ENCODE peak calls at places on chromosomes 11 and 22, in nine cellular contexts. R, B, M, K, F, L, Q, P and E are unnamed samples.

GRCh38 chr11:48081151-48082010 is 101.0 kb downstream of the PTPRJ start:
- DNase-seq in F (no peak), P (peak; percentile 38), R (peak; percentile 76), K (peak; percentile 81), B (peak; percentile 89), Q (no peak), M (no peak), L (no peak), E (no peak)

GRCh38 chr11:104060820-104061219 is 24.4 kb downstream of the DDI1 start:
- DNase-seq in K (peak; percentile 32), L (no peak), B (no peak), Q (no peak), M (no peak), R (no peak), F (no peak), P (no peak), E (no peak)

GRCh38 chr11:115439385-115439784 is 64.8 kb downstream of the CADM1 start:
- DNase-seq in R (peak; percentile 2), P (peak; percentile 44), M (no peak), B (no peak), K (no peak), Q (no peak), F (no peak), L (no peak), E (no peak)

GRCh38 chr11:114921697-114922096 is 243.4 kb downstream of the NXPE2 start:
- DNase-seq in F (no peak), P (no peak), Q (no peak), B (no peak), M (no peak), L (peak; percentile 18), K (no peak), R (no peak), E (no peak)

GRCh38 chr11:8871283-8871775 is 39.7 kb upstream of the AKIP1 start:
- DNase-seq in R (peak; percentile 70), B (peak; percentile 48), K (peak; percentile 96), Q (no peak), L (peak; percentile 90), F (peak; percentile 37), P (peak; percentile 96), M (peak; percentile 53), E (no peak)

GRCh38 chr11:86524603-86525352 is 147.6 kb downstream of the ME3 start:
- DNase-seq in B (no peak), Q (no peak), R (peak; percentile 34), L (peak; percentile 44), P (peak; percentile 62), K (peak; percentile 53), M (peak; percentile 50), F (no peak), E (no peak)

GRCh38 chr22:29787371-29787980 is 20.3 kb downstream of the UQCR10 start:
- DNase-seq in F (no peak), P (no peak), R (peak; percentile 41), M (peak; percentile 57), K (no peak), L (peak; percentile 32), B (peak; percentile 84), Q (no peak), E (no peak)

GRCh38 chr11:126331286-126331685 is 24.2 kb upstream of the ST3GAL4 start:
- DNase-seq in M (no peak), Q (no peak), K (no peak), F (no peak), L (no peak), P (no peak), B (no peak), R (no peak), E (no peak)

GRCh38 chr11:6200975-6201374 is 2.0 kb downstream of the OR52W1 start:
- DNase-seq in B (no peak), L (no peak), P (peak; percentile 20), R (no peak), Q (no peak), M (no peak), F (no peak), K (peak; percentile 76), E (no peak)

GRCh38 chr11:20934521-20934920 is 265.1 kb downstream of the NELL1 start:
- DNase-seq in L (no peak), P (no peak), F (no peak), B (no peak), M (no peak), K (no peak), Q (no peak), R (no peak), E (no peak)

GRCh38 chr11:520428-521178 is 13.6 kb upstream of the RNH1 start:
- DNase-seq in K (no peak), L (no peak), P (no peak), M (no peak), B (no peak), Q (no peak), R (no peak), F (no peak), E (no peak)

GRCh38 chr11:29816359-29816758 is 200.5 kb downstream of the KCNA4 start:
- DNase-seq in K (no peak), B (peak; percentile 70), P (no peak), F (no peak), Q (no peak), L (no peak), R (no peak), M (no peak), E (no peak)

GRCh38 chr11:60155928-60156327 is 27.0 kb downstream of the MS4A6A start:
- DNase-seq in B (no peak), K (no peak), R (peak; percentile 39), F (no peak), L (no peak), Q (no peak), P (no peak), M (peak; percentile 52), E (no peak)

GRCh38 chr22:39820266-39820665 is 73.3 kb downstream of the ENTHD1 start:
- DNase-seq in L (no peak), B (no peak), K (peak; percentile 65), Q (no peak), M (peak; percentile 65), P (peak; percentile 84), R (peak; percentile 65), F (no peak), E (no peak)

GRCh38 chr22:48175721-48176120 is 1413.3 kb downstream of the TBC1D22A start:
- DNase-seq in K (no peak), L (no peak), R (no peak), P (no peak), M (no peak), B (no peak), Q (no peak), F (no peak), E (no peak)

GRCh38 chr11:4607111-4607510 is 920 bp downstream of the TRIM68 start:
- DNase-seq in L (no peak), P (peak; percentile 18), M (no peak), K (peak; percentile 10), F (no peak), B (no peak), R (no peak), Q (no peak), E (no peak)

GRCh38 chr11:842370-843002 is at the start of the genes POLR2L and TSPAN4:
- DNase-seq in R (peak; percentile 86), K (peak; percentile 94), Q (no peak), F (peak; percentile 81), L (peak; percentile 96), B (peak; percentile 91), P (peak; percentile 86), M (peak; percentile 86), E (peak; percentile 74)

GRCh38 chr22:47071812-47072641 is 309.6 kb downstream of the TBC1D22A start:
- DNase-seq in L (no peak), K (no peak), F (no peak), B (peak; percentile 23), M (no peak), P (no peak), R (no peak), Q (no peak), E (no peak)

GRCh38 chr11:67282155-67282875 is 6.8 kb upstream of the ANKRD13D start:
- DNase-seq in R (no peak), L (no peak), M (no peak), B (peak; percentile 52), F (no peak), Q (no peak), K (no peak), P (no peak), E (no peak)
- H3K27ac ChIP-seq in R (no peak overlapping the region), L (no peak overlapping the region), M (no peak overlapping the region), B (no peak overlapping the region), F (no peak overlapping the region), Q (no peak overlapping the region), K (no peak overlapping the region), P (no peak overlapping the region), E (peak overlapping the region; percentile 61)

DNA sequence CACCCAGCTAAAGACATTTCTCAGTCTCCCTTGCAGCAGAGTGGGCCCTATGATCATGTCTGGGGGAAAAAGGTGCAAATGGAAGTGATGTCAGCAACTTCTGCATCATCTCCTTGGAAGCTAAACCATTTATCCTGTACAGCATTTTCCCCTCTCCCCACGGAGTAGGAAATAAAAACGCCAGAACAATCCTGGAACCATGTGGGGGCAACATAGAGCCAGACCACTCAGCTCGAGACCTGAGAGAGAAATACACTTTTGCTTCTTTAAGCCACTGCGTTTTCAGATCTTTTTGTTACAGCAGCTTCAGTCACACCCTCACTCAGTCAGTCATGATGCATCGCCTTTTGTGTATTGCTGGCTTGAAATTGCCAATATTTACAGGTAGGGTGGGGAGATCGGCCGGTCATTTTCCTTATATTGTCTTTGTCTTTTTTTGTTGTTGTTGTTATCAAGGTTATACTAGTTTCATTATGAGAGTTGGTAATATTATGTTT is 9.1 kb upstream of the RAC2 start:
- DNase-seq in F (no peak), Q (no peak), R (no peak), M (no peak), B (peak; percentile 5), L (no peak), K (peak; percentile 24), P (no peak), E (no peak)
- H3K4me1 ChIP-seq in F (no peaks in the 10 kb centered on the region), Q (no peaks in the 10 kb centered on the region), R (peaks cover 44% of the 10 kb centered on the region), M (peaks cover 32% of the 10 kb centered on the region), B (no peaks in the 10 kb centered on the region), L (no peaks in the 10 kb centered on the region), K (peaks cover 4% of the 10 kb centered on the region), P (no peaks in the 10 kb centered on the region), E (no peaks in the 10 kb centered on the region)

GRCh38 chr11:12745787-12746186 is 71.6 kb downstream of the TEAD1 start:
- DNase-seq in K (no peak), L (no peak), B (no peak), F (no peak), R (no peak), P (no peak), M (no peak), Q (no peak), E (no peak)
- H3K27ac ChIP-seq in K (peak overlapping the region; percentile 94), L (no peak overlapping the region), B (no peak overlapping the region), F (no peak overlapping the region), R (no peak overlapping the region), P (no peak overlapping the region), M (no peak overlapping the region), Q (no peak overlapping the region), E (no peak overlapping the region)

DNA sequence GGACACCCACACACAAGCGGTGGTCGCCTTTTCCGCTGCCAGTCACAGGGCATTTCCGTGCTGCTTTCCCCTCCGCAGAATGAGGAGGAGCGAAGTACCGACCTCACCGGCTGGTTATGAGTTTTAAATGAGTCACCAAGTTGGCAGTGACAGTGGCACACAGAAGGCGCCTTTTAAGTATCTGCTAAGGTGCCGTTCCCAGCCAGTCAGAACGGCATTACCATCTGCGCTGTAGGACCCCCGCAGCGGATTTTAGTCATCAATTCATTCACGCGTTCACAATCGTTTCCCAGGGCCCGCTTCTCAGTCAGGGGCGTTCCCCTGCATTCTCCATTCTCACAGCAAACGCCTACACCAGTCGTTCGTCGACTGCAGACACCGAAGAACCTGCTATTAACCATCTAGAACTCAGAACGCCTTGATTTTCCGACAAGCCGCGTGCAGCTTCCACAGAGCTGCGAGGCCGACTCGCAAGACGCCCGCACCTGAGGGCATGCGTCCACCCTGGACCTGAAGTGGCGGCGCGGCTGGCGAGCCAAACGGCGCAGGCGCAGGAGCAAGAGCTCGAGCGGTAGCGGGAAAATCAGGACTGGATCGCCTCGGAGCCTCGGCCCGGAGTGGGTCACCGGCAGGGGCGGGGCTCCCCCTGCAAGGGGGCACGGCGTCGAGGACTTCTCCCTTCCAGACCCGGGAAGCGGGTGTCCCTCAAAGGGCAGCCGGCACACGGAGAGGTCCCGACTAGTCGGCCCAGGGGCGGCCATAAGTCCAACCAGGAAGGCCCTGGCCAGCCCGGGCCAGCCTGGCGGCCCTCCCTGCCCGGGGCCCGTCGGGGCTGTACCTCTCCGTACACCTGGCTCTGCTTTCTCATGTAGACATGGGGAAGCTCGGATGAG is 642 bp downstream of the CYP2R1 start:
- DNase-seq in F (peak; percentile 92), K (peak; percentile 93), L (peak; percentile 95), M (peak; percentile 87), Q (no peak), R (peak; percentile 88), P (peak; percentile 89), B (peak; percentile 93), E (peak; percentile 77)
- H3K4me1 ChIP-seq in F (peaks cover 5% of the 10 kb centered on the region), K (peaks cover 4% of the 10 kb centered on the region), L (peaks cover 22% of the 10 kb centered on the region), M (peaks cover 5% of the 10 kb centered on the region), Q (no peaks in the 10 kb centered on the region), R (no peaks in the 10 kb centered on the region), P (no peaks in the 10 kb centered on the region), B (no peaks in the 10 kb centered on the region), E (peaks cover 6% of the 10 kb centered on the region)